ENCODE peak calls at places on chromosomes 16 and 17, in nine cellular contexts. One of them, this sample, is unnamed.

GRCh38 chr17:68600881-68601564 is at the start of gene FAM20A:
- DNase-seq in tibial nerve: no peak
- DNase-seq in psoas muscle: peak; percentile 42
- DNase-seq in heart right ventricle: peak; percentile 61
- DNase-seq in HCT116: no peak
- DNase-seq in astrocyte of the cerebellum: no peak
- DNase-seq in cardiac muscle cell: peak; percentile 66
- DNase-seq in adrenal gland: peak; percentile 48
- DNase-seq in WTC11: peak; percentile 45
- DNase-seq in this sample: peak; percentile 34

GRCh38 chr17:78840780-78841611 is at the start of gene USP36:
- DNase-seq in tibial nerve: peak; percentile 99
- DNase-seq in psoas muscle: peak; percentile 99
- DNase-seq in heart right ventricle: peak; percentile 100
- DNase-seq in HCT116: peak; percentile 100
- DNase-seq in astrocyte of the cerebellum: peak; percentile 98
- DNase-seq in cardiac muscle cell: peak; percentile 100
- DNase-seq in adrenal gland: peak; percentile 100
- DNase-seq in WTC11: peak; percentile 99
- DNase-seq in this sample: peak; percentile 98

GRCh38 chr17:65583921-65584603 is 22.6 kb upstream of the AXIN2 start:
- DNase-seq in tibial nerve: no peak
- DNase-seq in psoas muscle: no peak
- DNase-seq in heart right ventricle: peak; percentile 25
- DNase-seq in HCT116: no peak
- DNase-seq in astrocyte of the cerebellum: no peak
- DNase-seq in cardiac muscle cell: no peak
- DNase-seq in adrenal gland: no peak
- DNase-seq in WTC11: no peak
- DNase-seq in this sample: no peak

GRCh38 chr16:69314534-69314933 is 3.4 kb downstream of the VPS4A start:
- DNase-seq in tibial nerve: no peak
- DNase-seq in psoas muscle: no peak
- DNase-seq in heart right ventricle: no peak
- DNase-seq in HCT116: no peak
- DNase-seq in astrocyte of the cerebellum: no peak
- DNase-seq in cardiac muscle cell: no peak
- DNase-seq in adrenal gland: no peak
- DNase-seq in WTC11: no peak
- DNase-seq in this sample: no peak

GRCh38 chr16:57471852-57472664 is 9.6 kb downstream of the POLR2C start:
- DNase-seq in tibial nerve: no peak
- DNase-seq in psoas muscle: no peak
- DNase-seq in heart right ventricle: no peak
- DNase-seq in HCT116: no peak
- DNase-seq in astrocyte of the cerebellum: no peak
- DNase-seq in cardiac muscle cell: peak; percentile 14
- DNase-seq in adrenal gland: no peak
- DNase-seq in WTC11: no peak
- DNase-seq in this sample: no peak

GRCh38 chr17:46940692-46941404 is 17.9 kb downstream of the GOSR2 start:
- DNase-seq in tibial nerve: peak; percentile 35
- DNase-seq in psoas muscle: peak; percentile 66
- DNase-seq in heart right ventricle: peak; percentile 64
- DNase-seq in HCT116: peak; percentile 66
- DNase-seq in astrocyte of the cerebellum: peak; percentile 48
- DNase-seq in cardiac muscle cell: peak; percentile 90
- DNase-seq in adrenal gland: peak; percentile 86
- DNase-seq in WTC11: peak; percentile 88
- DNase-seq in this sample: peak; percentile 77

GRCh38 chr17:33163827-33164555 is 129.1 kb downstream of the ASIC2 start:
- DNase-seq in tibial nerve: no peak
- DNase-seq in psoas muscle: no peak
- DNase-seq in heart right ventricle: no peak
- DNase-seq in HCT116: no peak
- DNase-seq in astrocyte of the cerebellum: no peak
- DNase-seq in cardiac muscle cell: no peak
- DNase-seq in adrenal gland: peak; percentile 42
- DNase-seq in WTC11: no peak
- DNase-seq in this sample: peak; percentile 83

GRCh38 chr17:57679356-57679755 is 65.7 kb downstream of the CCDC182 start:
- DNase-seq in tibial nerve: no peak
- DNase-seq in psoas muscle: no peak
- DNase-seq in heart right ventricle: no peak
- DNase-seq in HCT116: no peak
- DNase-seq in astrocyte of the cerebellum: no peak
- DNase-seq in cardiac muscle cell: no peak
- DNase-seq in adrenal gland: no peak
- DNase-seq in WTC11: no peak
- DNase-seq in this sample: no peak

GRCh38 chr16:71426069-71426879 is 15.6 kb downstream of the TLE7 start:
- DNase-seq in tibial nerve: no peak
- DNase-seq in psoas muscle: no peak
- DNase-seq in heart right ventricle: no peak
- DNase-seq in HCT116: peak; percentile 95
- DNase-seq in astrocyte of the cerebellum: peak; percentile 12
- DNase-seq in cardiac muscle cell: peak; percentile 56
- DNase-seq in adrenal gland: peak; percentile 16
- DNase-seq in WTC11: peak; percentile 94
- DNase-seq in this sample: peak; percentile 75

GRCh38 chr16:1996175-1996574 is 6.4 kb downstream of the SYNGR3 start:
- DNase-seq in tibial nerve: no peak
- DNase-seq in psoas muscle: no peak
- DNase-seq in heart right ventricle: no peak
- DNase-seq in HCT116: no peak
- DNase-seq in astrocyte of the cerebellum: no peak
- DNase-seq in cardiac muscle cell: no peak
- DNase-seq in adrenal gland: no peak
- DNase-seq in WTC11: no peak
- DNase-seq in this sample: no peak

GRCh38 chr17:10357768-10358167 is 15.0 kb downstream of the MYH13 start:
- DNase-seq in tibial nerve: no peak
- DNase-seq in psoas muscle: no peak
- DNase-seq in heart right ventricle: no peak
- DNase-seq in HCT116: no peak
- DNase-seq in astrocyte of the cerebellum: no peak
- DNase-seq in cardiac muscle cell: no peak
- DNase-seq in adrenal gland: peak; percentile 6
- DNase-seq in WTC11: peak; percentile 72
- DNase-seq in this sample: no peak

GRCh38 chr16:72844225-72844920 is 203.6 kb downstream of the ZFHX3 start:
- DNase-seq in tibial nerve: no peak
- DNase-seq in psoas muscle: no peak
- DNase-seq in heart right ventricle: no peak
- DNase-seq in HCT116: no peak
- DNase-seq in astrocyte of the cerebellum: no peak
- DNase-seq in cardiac muscle cell: peak; percentile 59
- DNase-seq in adrenal gland: no peak
- DNase-seq in WTC11: no peak
- DNase-seq in this sample: no peak

GRCh38 chr17:39820541-39820940 is 43.6 kb downstream of the IKZF3 start:
- DNase-seq in tibial nerve: no peak
- DNase-seq in psoas muscle: no peak
- DNase-seq in heart right ventricle: no peak
- DNase-seq in HCT116: no peak
- DNase-seq in astrocyte of the cerebellum: no peak
- DNase-seq in cardiac muscle cell: no peak
- DNase-seq in adrenal gland: no peak
- DNase-seq in WTC11: no peak
- DNase-seq in this sample: no peak

GRCh38 chr17:6669479-6670212 is 18.1 kb downstream of the C17orf100 start:
- DNase-seq in tibial nerve: no peak
- DNase-seq in psoas muscle: no peak
- DNase-seq in heart right ventricle: no peak
- DNase-seq in HCT116: peak; percentile 80
- DNase-seq in astrocyte of the cerebellum: no peak
- DNase-seq in cardiac muscle cell: no peak
- DNase-seq in adrenal gland: no peak
- DNase-seq in WTC11: no peak
- DNase-seq in this sample: no peak

GRCh38 chr17:42969006-42969581 is 4.8 kb upstream of the AARSD1 start:
- DNase-seq in tibial nerve: no peak
- DNase-seq in psoas muscle: no peak
- DNase-seq in heart right ventricle: no peak
- DNase-seq in HCT116: no peak
- DNase-seq in astrocyte of the cerebellum: no peak
- DNase-seq in cardiac muscle cell: no peak
- DNase-seq in adrenal gland: peak; percentile 44
- DNase-seq in WTC11: no peak
- DNase-seq in this sample: no peak

GRCh38 chr16:87235810-87236515 is 81.2 kb downstream of the C16orf95 start:
- DNase-seq in tibial nerve: no peak
- DNase-seq in psoas muscle: no peak
- DNase-seq in heart right ventricle: no peak
- DNase-seq in HCT116: no peak
- DNase-seq in astrocyte of the cerebellum: no peak
- DNase-seq in cardiac muscle cell: no peak
- DNase-seq in adrenal gland: no peak
- DNase-seq in WTC11: peak; percentile 35
- DNase-seq in this sample: no peak
- TF ChIP-seq CTCF in tibial nerve: no peak
- TF ChIP-seq CTCF in psoas muscle: no peak
- TF ChIP-seq CTCF in heart right ventricle: no peak
- TF ChIP-seq CTCF in HCT116: no peak
- TF ChIP-seq CTCF in astrocyte of the cerebellum: peak; percentile 22
- TF ChIP-seq CTCF in cardiac muscle cell: no peak
- TF ChIP-seq CTCF in adrenal gland: no peak
- TF ChIP-seq CTCF in WTC11: no peak
- TF ChIP-seq CTCF in this sample: no peak

DNA sequence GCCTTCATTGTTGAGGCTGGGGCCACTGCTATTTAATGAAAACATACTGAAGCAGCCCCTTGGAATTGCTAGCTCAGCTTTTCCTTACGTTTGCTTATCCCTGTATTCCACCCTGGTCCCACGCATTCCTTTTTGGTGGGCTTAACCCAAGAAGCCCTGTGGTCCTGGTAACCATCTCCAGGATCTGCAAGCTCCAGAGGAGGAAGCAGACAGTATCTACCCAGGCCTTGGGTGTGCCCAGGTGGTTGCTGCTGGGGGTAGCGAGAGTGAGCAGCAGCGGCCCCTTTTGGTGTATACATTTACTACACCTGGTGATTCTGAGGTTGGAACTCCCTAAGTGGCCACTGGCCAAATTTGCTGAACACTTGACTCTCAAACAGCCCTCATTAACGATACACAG is 97.7 kb downstream of the CBLN1 start:
- DNase-seq in tibial nerve: no peak
- DNase-seq in psoas muscle: no peak
- DNase-seq in heart right ventricle: no peak
- DNase-seq in HCT116: peak; percentile 31
- DNase-seq in astrocyte of the cerebellum: no peak
- DNase-seq in cardiac muscle cell: peak; percentile 62
- DNase-seq in adrenal gland: no peak
- DNase-seq in WTC11: peak; percentile 71
- DNase-seq in this sample: no peak
- TF ChIP-seq CTCF in tibial nerve: no peak
- TF ChIP-seq CTCF in psoas muscle: peak; percentile 29
- TF ChIP-seq CTCF in heart right ventricle: peak; percentile 43
- TF ChIP-seq CTCF in HCT116: peak; percentile 45
- TF ChIP-seq CTCF in astrocyte of the cerebellum: peak; percentile 19
- TF ChIP-seq CTCF in cardiac muscle cell: no peak
- TF ChIP-seq CTCF in adrenal gland: no peak
- TF ChIP-seq CTCF in WTC11: peak; percentile 78
- TF ChIP-seq CTCF in this sample: peak; percentile 4

DNA sequence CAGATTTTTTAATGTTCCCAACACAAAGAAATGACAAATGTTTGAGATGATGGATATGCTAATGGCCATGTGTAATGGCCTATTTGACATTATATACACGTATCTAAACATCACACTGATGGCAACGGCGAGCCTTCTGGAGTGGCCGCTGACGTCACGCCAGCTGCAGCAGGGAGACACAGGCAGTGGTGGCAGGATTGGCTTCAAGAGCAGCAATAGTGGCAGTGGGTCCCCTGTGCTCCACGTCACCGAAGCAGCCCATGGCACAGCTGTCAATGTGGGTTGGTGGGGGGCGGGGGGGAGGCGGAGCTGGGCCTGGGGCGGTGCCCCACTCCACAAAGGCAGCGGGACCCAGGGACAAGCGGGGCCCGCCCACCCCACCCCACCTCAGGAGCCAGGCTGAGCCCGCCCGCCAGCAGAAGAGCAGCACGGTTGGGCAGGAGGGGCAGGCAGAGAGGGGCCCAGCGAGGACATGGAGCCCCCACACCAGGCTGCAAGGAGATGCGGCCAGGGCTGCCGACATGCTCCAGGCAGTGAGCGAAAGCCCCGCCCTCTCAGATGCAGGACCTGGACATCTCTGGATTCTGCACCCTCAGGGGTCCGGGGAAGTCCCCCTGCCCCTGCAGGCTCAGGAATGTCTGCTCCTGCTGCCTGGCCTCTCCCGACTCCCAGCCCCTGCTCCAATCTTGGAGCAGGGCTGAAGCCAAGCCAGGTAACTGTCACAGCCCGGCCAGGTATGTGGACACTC is 64.6 kb downstream of the USP32 start:
- DNase-seq in tibial nerve: no peak
- DNase-seq in psoas muscle: no peak
- DNase-seq in heart right ventricle: no peak
- DNase-seq in HCT116: no peak
- DNase-seq in astrocyte of the cerebellum: no peak
- DNase-seq in cardiac muscle cell: no peak
- DNase-seq in adrenal gland: no peak
- DNase-seq in WTC11: peak; percentile 70
- DNase-seq in this sample: no peak
- TF ChIP-seq CTCF in tibial nerve: no peak
- TF ChIP-seq CTCF in psoas muscle: no peak
- TF ChIP-seq CTCF in heart right ventricle: no peak
- TF ChIP-seq CTCF in HCT116: no peak
- TF ChIP-seq CTCF in astrocyte of the cerebellum: no peak
- TF ChIP-seq CTCF in cardiac muscle cell: no peak
- TF ChIP-seq CTCF in adrenal gland: no peak
- TF ChIP-seq CTCF in WTC11: no peak
- TF ChIP-seq CTCF in this sample: no peak

DNA sequence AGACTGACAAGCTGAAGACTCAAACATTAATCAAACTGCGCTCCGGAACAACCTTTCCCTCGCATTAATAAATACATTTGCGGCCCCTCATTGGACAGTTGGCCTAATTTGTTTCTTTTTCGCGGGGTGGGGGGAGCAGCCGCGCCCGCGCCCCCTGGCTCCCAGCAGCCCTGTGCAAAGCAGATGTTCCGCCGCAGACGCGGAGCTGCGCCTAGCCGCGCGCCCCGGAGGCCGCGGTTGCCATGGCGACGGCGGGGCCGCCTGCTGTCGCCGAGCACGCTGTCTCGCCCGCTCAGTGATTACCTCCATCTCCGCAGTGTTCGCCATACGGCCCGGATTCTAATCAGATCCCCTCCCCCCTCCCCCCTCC is 25.5 kb downstream of the COPZ2 start:
- DNase-seq in tibial nerve: no peak
- DNase-seq in psoas muscle: peak; percentile 30
- DNase-seq in heart right ventricle: peak; percentile 52
- DNase-seq in HCT116: no peak
- DNase-seq in astrocyte of the cerebellum: no peak
- DNase-seq in cardiac muscle cell: peak; percentile 77
- DNase-seq in adrenal gland: peak; percentile 39
- DNase-seq in WTC11: peak; percentile 75
- DNase-seq in this sample: peak; percentile 30
- TF ChIP-seq CTCF in tibial nerve: no peak
- TF ChIP-seq CTCF in psoas muscle: no peak
- TF ChIP-seq CTCF in heart right ventricle: no peak
- TF ChIP-seq CTCF in HCT116: no peak
- TF ChIP-seq CTCF in astrocyte of the cerebellum: no peak
- TF ChIP-seq CTCF in cardiac muscle cell: no peak
- TF ChIP-seq CTCF in adrenal gland: no peak
- TF ChIP-seq CTCF in WTC11: no peak
- TF ChIP-seq CTCF in this sample: no peak

GRCh38 chr17:55053855-55054254 is 85.3 kb downstream of the STXBP4 start:
- DNase-seq in tibial nerve: no peak
- DNase-seq in psoas muscle: no peak
- DNase-seq in heart right ventricle: no peak
- DNase-seq in HCT116: no peak
- DNase-seq in astrocyte of the cerebellum: no peak
- DNase-seq in cardiac muscle cell: no peak
- DNase-seq in adrenal gland: no peak
- DNase-seq in WTC11: no peak
- DNase-seq in this sample: no peak
- TF ChIP-seq CTCF in tibial nerve: no peak
- TF ChIP-seq CTCF in psoas muscle: peak; percentile 32
- TF ChIP-seq CTCF in heart right ventricle: peak; percentile 35
- TF ChIP-seq CTCF in HCT116: peak; percentile 56
- TF ChIP-seq CTCF in astrocyte of the cerebellum: peak; percentile 20
- TF ChIP-seq CTCF in cardiac muscle cell: peak; percentile 52
- TF ChIP-seq CTCF in adrenal gland: peak; percentile 56
- TF ChIP-seq CTCF in WTC11: no peak
- TF ChIP-seq CTCF in this sample: peak; percentile 51